ENCODE peak calls at places on chromosomes 11 and 22, in nine cellular contexts. A, M, B, C, S, F, H, T and I are unnamed samples.

GRCh38 chr11:45928535-45929215 is 6.2 kb downstream of the LARGE2 start:
- DNase-seq in A (no peak), T (no peak), H (no peak), M (no peak), F (no peak), B (no peak), S (no peak), C (no peak), I (no peak)

GRCh38 chr11:105447936-105448702 is 161.8 kb upstream of the GRIA4 start:
- DNase-seq in C (no peak), H (no peak), B (no peak), S (no peak), T (no peak), M (no peak), F (no peak), A (no peak), I (no peak)

GRCh38 chr11:125350206-125351044 is 145.6 kb downstream of the FEZ1 start:
- DNase-seq in B (no peak), S (no peak), T (peak), M (no peak), A (no peak), C (no peak), F (no peak), H (no peak), I (no peak)

GRCh38 chr11:97140885-97141494 is 751.2 kb downstream of the JRKL start:
- DNase-seq in H (no peak), C (no peak), T (no peak), M (no peak), S (peak), A (no peak), F (no peak), B (no peak), I (no peak)

GRCh38 chr22:26967282-26967681 is 309.9 kb downstream of the MIAT start:
- DNase-seq in F (no peak), A (no peak), H (no peak), T (no peak), S (no peak), B (no peak), C (no peak), M (no peak), I (no peak)

GRCh38 chr11:69684651-69685050 is 9.5 kb upstream of the LTO1 start:
- DNase-seq in A (no peak), T (no peak), F (no peak), M (no peak), B (no peak), H (no peak), C (no peak), S (no peak), I (no peak)

GRCh38 chr11:131884461-131885073 is 514.2 kb downstream of the NTM start:
- DNase-seq in S (no peak), H (no peak), B (no peak), A (no peak), M (no peak), T (no peak), C (no peak), F (no peak), I (no peak)

GRCh38 chr11:134727636-134728035 is 315.6 kb upstream of the B3GAT1 start:
- DNase-seq in T (no peak), F (no peak), H (no peak), A (peak), C (no peak), M (no peak), B (no peak), S (no peak), I (no peak)

GRCh38 chr11:33804471-33804870 is 30.2 kb upstream of the FBXO3 start:
- DNase-seq in C (no peak), T (no peak), S (no peak), A (no peak), M (no peak), B (no peak), H (no peak), F (no peak), I (no peak)

GRCh38 chr11:110526323-110526722 is 96.6 kb downstream of the FDX1 start:
- DNase-seq in B (no peak), F (no peak), M (no peak), A (no peak), S (no peak), H (no peak), T (no peak), C (no peak), I (no peak)

GRCh38 chr11:133947298-133947905 is 9.4 kb downstream of the IGSF9B start:
- DNase-seq in S (no peak), C (peak), F (peak), B (no peak), H (peak), M (no peak), T (no peak), A (peak), I (peak)

GRCh38 chr11:33018840-33019239 is 3.2 kb downstream of the DEPDC7 start:
- DNase-seq in C (no peak), A (no peak), S (no peak), F (no peak), B (no peak), T (no peak), H (no peak), M (no peak), I (no peak)

GRCh38 chr11:3198815-3199214 is 19.8 kb downstream of the MRGPRG start:
- DNase-seq in T (no peak), F (no peak), C (no peak), A (no peak), S (no peak), M (no peak), B (no peak), H (no peak), I (no peak)

GRCh38 chr11:44018127-44018521 is 29.7 kb upstream of the ACCSL start:
- DNase-seq in H (no peak), A (no peak), T (no peak), M (no peak), F (no peak), B (peak), C (no peak), S (no peak), I (no peak)

GRCh38 chr11:8022876-8023275 is 35.7 kb downstream of the EIF3F start:
- DNase-seq in S (no peak), T (no peak), B (no peak), F (no peak), C (peak), A (no peak), H (no peak), M (no peak), I (no peak)

GRCh38 chr11:99739464-99740089 is 718.8 kb downstream of the CNTN5 start:
- DNase-seq in H (no peak), T (no peak), S (peak), A (no peak), M (no peak), B (no peak), F (no peak), C (no peak), I (no peak)

GRCh38 chr22:46744581-46744980 is 6.5 kb upstream of the CERK start:
- DNase-seq in F (no peak), S (peak), C (no peak), M (no peak), T (no peak), H (no peak), A (no peak), B (peak), I (no peak)